ENCODE peak calls at places on chromosome 13, in nine cellular contexts. V is H1; Q is H7; I is activated CD4-positive, alpha-beta T cell treated with anti-CD3 and anti-CD28 coated beads, Interleukin-2, amount 10 ng/mL, durations not matched to agents 7 days and 5 days; N is T1000; T is activated T-cell treated with anti-CD3 and anti-CD28 coated beads for 1 hour; O is substantia nigra; H is A673; E is anterior cingulate cortex. L is an unnamed sample.

GRCh38 chr13:58611117-58611516 is 979.6 kb downstream of the PCDH17 start:
- DNase-seq in H (no peak), V (no peak), O (no peak), T (no peak), E (no peak), N (no peak), Q (no peak), I (no peak), L (no peak)

GRCh38 chr13:40152145-40152544 is 496.7 kb downstream of the COG6 start:
- DNase-seq in I (no peak), Q (no peak), H (peak; percentile 30), T (no peak), N (no peak), O (no peak), E (no peak), V (no peak), L (no peak)

GRCh38 chr13:101412076-101412475 is 4.2 kb downstream of the NALCN start:
- DNase-seq in Q (no peak), N (no peak), E (no peak), H (no peak), T (no peak), V (no peak), O (no peak), I (no peak), L (no peak)

GRCh38 chr13:75333103-75333502 is 148.9 kb downstream of the TBC1D4 start:
- DNase-seq in E (no peak), N (no peak), T (no peak), V (no peak), H (no peak), O (no peak), Q (no peak), I (no peak), L (no peak)

GRCh38 chr13:51221108-51221507 is 1.1 kb upstream of the FAM124A start:
- DNase-seq in O (no peak), N (no peak), V (peak; percentile 44), T (no peak), H (no peak), I (no peak), Q (no peak), E (no peak), L (no peak)

GRCh38 chr13:45362939-45363338 is 22.0 kb upstream of the TPT1 start:
- DNase-seq in O (no peak), N (no peak), I (no peak), T (no peak), H (no peak), Q (peak; percentile 86), E (no peak), V (peak; percentile 81), L (no peak)

GRCh38 chr13:113454936-113455335 is 1.6 kb upstream of the ADPRHL1 start:
- DNase-seq in O (no peak), T (no peak), H (no peak), N (no peak), V (no peak), Q (peak; percentile 14), I (no peak), E (no peak), L (no peak)

GRCh38 chr13:48667136-48667535 is 13.4 kb downstream of the CYSLTR2 start:
- DNase-seq in I (no peak), Q (no peak), E (no peak), O (no peak), N (no peak), V (no peak), H (no peak), T (no peak), L (no peak)

GRCh38 chr13:25768726-25769270 is 283.0 kb downstream of the SHISA2 start:
- DNase-seq in V (no peak), O (no peak), H (peak; percentile 22), N (no peak), E (no peak), Q (no peak), T (no peak), I (no peak), L (no peak)

GRCh38 chr13:30194906-30195305 is 112.4 kb downstream of the KATNAL1 start:
- DNase-seq in T (no peak), H (no peak), N (no peak), O (no peak), I (no peak), V (no peak), Q (no peak), E (no peak), L (no peak)

GRCh38 chr13:28394422-28394821 is 100.5 kb downstream of the FLT1 start:
- DNase-seq in E (no peak), T (no peak), V (no peak), I (no peak), Q (no peak), N (no peak), O (peak; percentile 6), H (no peak), L (no peak)

GRCh38 chr13:28609936-28610335 is 49.0 kb upstream of the POMP start:
- DNase-seq in N (no peak), O (no peak), Q (no peak), E (no peak), H (no peak), I (no peak), V (no peak), T (no peak), L (no peak)

GRCh38 chr13:33034061-33034460 is 17.8 kb downstream of the KL start:
- DNase-seq in N (no peak), Q (no peak), H (no peak), T (no peak), E (no peak), V (no peak), O (no peak), I (no peak), L (no peak)

GRCh38 chr13:100513987-100514670 is 74.5 kb downstream of the GGACT start:
- DNase-seq in T (no peak), I (no peak), O (no peak), Q (peak; percentile 45), E (no peak), V (no peak), N (no peak), H (peak; percentile 81), L (no peak)

GRCh38 chr13:113161433-113161832 is 3.0 kb downstream of the PROZ start:
- DNase-seq in E (no peak), Q (no peak), I (no peak), N (no peak), V (no peak), O (no peak), H (no peak), T (no peak), L (no peak)

GRCh38 chr13:76937416-76937815 is 10.9 kb upstream of the ACOD1 start:
- DNase-seq in H (peak; percentile 81), Q (no peak), E (no peak), V (no peak), I (no peak), N (peak; percentile 6), O (no peak), T (no peak), L (no peak)

GRCh38 chr13:41639237-41639904 is 182.0 kb downstream of the RGCC start:
- DNase-seq in V (no peak), H (no peak), N (no peak), O (no peak), E (no peak), Q (no peak), T (no peak), I (no peak), L (no peak)

GRCh38 chr13:50156140-50156539 is 140.9 kb downstream of the KCNRG start:
- DNase-seq in O (no peak), N (no peak), E (no peak), I (no peak), V (no peak), Q (no peak), H (no peak), T (no peak), L (no peak)